ENCODE peak calls at places on chromosomes 11 and 22, in eight cellular contexts. One of them, this sample, is unnamed.

GRCh38 chr11:18046116-18046777 is at the start of gene TPH1:
- DNase-seq in epithelial cell of esophagus: peak; percentile 60
- DNase-seq in AG04450: no peak
- DNase-seq in cardiac fibroblast: peak; percentile 43
- DNase-seq in A549: no peak
- DNase-seq in astrocyte of the spinal cord: peak; percentile 50
- DNase-seq in astrocyte of the cerebellum: peak; percentile 26
- DNase-seq in fibroblast of the aortic adventitia: peak; percentile 41
- DNase-seq in this sample: no peak

GRCh38 chr22:45478108-45478771 is 24.4 kb upstream of the FBLN1 start:
- DNase-seq in epithelial cell of esophagus: peak; percentile 56
- DNase-seq in AG04450: peak; percentile 89
- DNase-seq in cardiac fibroblast: peak; percentile 67
- DNase-seq in A549: peak; percentile 55
- DNase-seq in astrocyte of the spinal cord: peak; percentile 92
- DNase-seq in astrocyte of the cerebellum: peak; percentile 68
- DNase-seq in fibroblast of the aortic adventitia: peak; percentile 90
- DNase-seq in this sample: peak; percentile 93

GRCh38 chr11:47121056-47121455 is 55.6 kb downstream of the ARFGAP2 start:
- DNase-seq in epithelial cell of esophagus: no peak
- DNase-seq in AG04450: no peak
- DNase-seq in cardiac fibroblast: no peak
- DNase-seq in A549: no peak
- DNase-seq in astrocyte of the spinal cord: no peak
- DNase-seq in astrocyte of the cerebellum: no peak
- DNase-seq in fibroblast of the aortic adventitia: no peak
- DNase-seq in this sample: no peak

GRCh38 chr11:65184146-65184545 is 2.4 kb downstream of the CAPN1 start:
- DNase-seq in epithelial cell of esophagus: no peak
- DNase-seq in AG04450: no peak
- DNase-seq in cardiac fibroblast: no peak
- DNase-seq in A549: no peak
- DNase-seq in astrocyte of the spinal cord: no peak
- DNase-seq in astrocyte of the cerebellum: no peak
- DNase-seq in fibroblast of the aortic adventitia: no peak
- DNase-seq in this sample: no peak

GRCh38 chr11:10605941-10606381 is 37.5 kb upstream of the LYVE1 start:
- DNase-seq in epithelial cell of esophagus: peak; percentile 52
- DNase-seq in AG04450: no peak
- DNase-seq in cardiac fibroblast: peak; percentile 88
- DNase-seq in A549: no peak
- DNase-seq in astrocyte of the spinal cord: peak; percentile 73
- DNase-seq in astrocyte of the cerebellum: no peak
- DNase-seq in fibroblast of the aortic adventitia: peak; percentile 67
- DNase-seq in this sample: peak; percentile 31

GRCh38 chr11:120208777-120209176 is 2.1 kb upstream of the OAF start:
- DNase-seq in epithelial cell of esophagus: peak; percentile 89
- DNase-seq in AG04450: no peak
- DNase-seq in cardiac fibroblast: peak; percentile 76
- DNase-seq in A549: peak; percentile 20
- DNase-seq in astrocyte of the spinal cord: peak; percentile 54
- DNase-seq in astrocyte of the cerebellum: peak; percentile 22
- DNase-seq in fibroblast of the aortic adventitia: peak; percentile 70
- DNase-seq in this sample: no peak

GRCh38 chr11:89433278-89433677 is 57.9 kb downstream of the NOX4 start:
- DNase-seq in epithelial cell of esophagus: no peak
- DNase-seq in AG04450: no peak
- DNase-seq in cardiac fibroblast: no peak
- DNase-seq in A549: no peak
- DNase-seq in astrocyte of the spinal cord: no peak
- DNase-seq in astrocyte of the cerebellum: no peak
- DNase-seq in fibroblast of the aortic adventitia: no peak
- DNase-seq in this sample: no peak

GRCh38 chr22:48396091-48396784 is 1431.4 kb downstream of the BRD1 start:
- DNase-seq in epithelial cell of esophagus: no peak
- DNase-seq in AG04450: no peak
- DNase-seq in cardiac fibroblast: no peak
- DNase-seq in A549: no peak
- DNase-seq in astrocyte of the spinal cord: no peak
- DNase-seq in astrocyte of the cerebellum: no peak
- DNase-seq in fibroblast of the aortic adventitia: no peak
- DNase-seq in this sample: no peak

GRCh38 chr11:61771995-61772455 is 19.6 kb downstream of the MYRF start:
- DNase-seq in epithelial cell of esophagus: no peak
- DNase-seq in AG04450: no peak
- DNase-seq in cardiac fibroblast: peak; percentile 25
- DNase-seq in A549: no peak
- DNase-seq in astrocyte of the spinal cord: no peak
- DNase-seq in astrocyte of the cerebellum: no peak
- DNase-seq in fibroblast of the aortic adventitia: no peak
- DNase-seq in this sample: no peak

GRCh38 chr11:64246874-64247728 is at the start of gene PPP1R14B:
- DNase-seq in epithelial cell of esophagus: peak; percentile 85
- DNase-seq in AG04450: peak; percentile 49
- DNase-seq in cardiac fibroblast: peak; percentile 90
- DNase-seq in A549: peak; percentile 84
- DNase-seq in astrocyte of the spinal cord: peak; percentile 92
- DNase-seq in astrocyte of the cerebellum: peak; percentile 53
- DNase-seq in fibroblast of the aortic adventitia: peak; percentile 76
- DNase-seq in this sample: no peak

GRCh38 chr22:17913705-17914282 is 110.6 kb downstream of the MICAL3 start:
- DNase-seq in epithelial cell of esophagus: no peak
- DNase-seq in AG04450: no peak
- DNase-seq in cardiac fibroblast: no peak
- DNase-seq in A549: no peak
- DNase-seq in astrocyte of the spinal cord: no peak
- DNase-seq in astrocyte of the cerebellum: no peak
- DNase-seq in fibroblast of the aortic adventitia: no peak
- DNase-seq in this sample: no peak

GRCh38 chr11:116688202-116688540 is 84.6 kb downstream of the BUD13 start:
- DNase-seq in epithelial cell of esophagus: no peak
- DNase-seq in AG04450: no peak
- DNase-seq in cardiac fibroblast: no peak
- DNase-seq in A549: no peak
- DNase-seq in astrocyte of the spinal cord: no peak
- DNase-seq in astrocyte of the cerebellum: no peak
- DNase-seq in fibroblast of the aortic adventitia: no peak
- DNase-seq in this sample: no peak

GRCh38 chr11:67300756-67301312 is 2.5 kb upstream of the SSH3 start:
- DNase-seq in epithelial cell of esophagus: no peak
- DNase-seq in AG04450: no peak
- DNase-seq in cardiac fibroblast: no peak
- DNase-seq in A549: no peak
- DNase-seq in astrocyte of the spinal cord: no peak
- DNase-seq in astrocyte of the cerebellum: no peak
- DNase-seq in fibroblast of the aortic adventitia: no peak
- DNase-seq in this sample: no peak

DNA sequence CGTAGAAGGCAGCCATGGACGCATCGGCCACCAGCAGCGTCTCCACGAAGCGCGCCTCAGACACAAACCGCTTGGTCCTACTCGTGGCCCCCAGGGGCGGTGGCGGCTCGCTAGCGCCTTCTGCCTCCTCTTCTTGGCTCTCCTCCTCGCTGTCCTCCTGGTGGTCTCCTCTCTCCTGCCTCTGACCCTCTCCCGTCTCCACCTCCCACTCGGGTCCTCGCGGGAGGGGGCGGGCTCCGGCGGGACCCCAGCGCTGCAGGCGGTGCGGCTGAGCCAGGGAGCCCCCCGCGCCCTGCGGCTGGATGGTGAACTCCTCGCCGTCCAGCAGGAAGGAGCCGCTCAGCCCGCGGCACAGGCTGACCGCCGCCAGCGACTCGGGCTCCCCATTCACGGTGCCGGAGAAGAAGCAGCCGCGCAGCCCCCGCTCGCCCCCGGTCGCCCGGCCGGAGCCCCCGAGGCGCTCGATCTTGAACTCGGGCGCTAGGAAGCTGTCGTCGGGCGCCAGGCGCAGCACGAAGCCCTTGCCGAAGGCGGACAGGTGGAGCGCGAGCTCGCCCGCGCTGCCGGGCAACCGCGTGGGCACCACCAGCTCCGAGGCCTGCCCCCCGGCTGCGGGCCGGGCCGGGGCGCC is 713 bp downstream of the ADAMTS8 start:
- DNase-seq in epithelial cell of esophagus: no peak
- DNase-seq in AG04450: no peak
- DNase-seq in cardiac fibroblast: no peak
- DNase-seq in A549: no peak
- DNase-seq in astrocyte of the spinal cord: no peak
- DNase-seq in astrocyte of the cerebellum: no peak
- DNase-seq in fibroblast of the aortic adventitia: no peak
- DNase-seq in this sample: no peak
- H3K4me3 ChIP-seq in epithelial cell of esophagus: no peak overlapping the region
- H3K4me3 ChIP-seq in AG04450: peak overlapping the region; percentile 58
- H3K4me3 ChIP-seq in cardiac fibroblast: no peak overlapping the region
- H3K4me3 ChIP-seq in A549: peak overlapping the region; percentile 50
- H3K4me3 ChIP-seq in astrocyte of the spinal cord: no peak overlapping the region
- H3K4me3 ChIP-seq in astrocyte of the cerebellum: no peak overlapping the region
- H3K4me3 ChIP-seq in fibroblast of the aortic adventitia: peak overlapping the region; percentile 40
- H3K4me3 ChIP-seq in this sample: peak overlapping the region; percentile 12

GRCh38 chr11:13487661-13488030 is 8.2 kb downstream of the PTH start:
- DNase-seq in epithelial cell of esophagus: peak; percentile 61
- DNase-seq in AG04450: no peak
- DNase-seq in cardiac fibroblast: peak; percentile 8
- DNase-seq in A549: peak; percentile 49
- DNase-seq in astrocyte of the spinal cord: no peak
- DNase-seq in astrocyte of the cerebellum: no peak
- DNase-seq in fibroblast of the aortic adventitia: peak; percentile 12
- DNase-seq in this sample: no peak
- H3K4me3 ChIP-seq in epithelial cell of esophagus: peak overlapping the region; percentile 47
- H3K4me3 ChIP-seq in AG04450: no peak overlapping the region
- H3K4me3 ChIP-seq in cardiac fibroblast: no peak overlapping the region
- H3K4me3 ChIP-seq in A549: peak overlapping the region; percentile 50
- H3K4me3 ChIP-seq in astrocyte of the spinal cord: no peak overlapping the region
- H3K4me3 ChIP-seq in astrocyte of the cerebellum: no peak overlapping the region
- H3K4me3 ChIP-seq in fibroblast of the aortic adventitia: no peak overlapping the region
- H3K4me3 ChIP-seq in this sample: no peak overlapping the region

DNA sequence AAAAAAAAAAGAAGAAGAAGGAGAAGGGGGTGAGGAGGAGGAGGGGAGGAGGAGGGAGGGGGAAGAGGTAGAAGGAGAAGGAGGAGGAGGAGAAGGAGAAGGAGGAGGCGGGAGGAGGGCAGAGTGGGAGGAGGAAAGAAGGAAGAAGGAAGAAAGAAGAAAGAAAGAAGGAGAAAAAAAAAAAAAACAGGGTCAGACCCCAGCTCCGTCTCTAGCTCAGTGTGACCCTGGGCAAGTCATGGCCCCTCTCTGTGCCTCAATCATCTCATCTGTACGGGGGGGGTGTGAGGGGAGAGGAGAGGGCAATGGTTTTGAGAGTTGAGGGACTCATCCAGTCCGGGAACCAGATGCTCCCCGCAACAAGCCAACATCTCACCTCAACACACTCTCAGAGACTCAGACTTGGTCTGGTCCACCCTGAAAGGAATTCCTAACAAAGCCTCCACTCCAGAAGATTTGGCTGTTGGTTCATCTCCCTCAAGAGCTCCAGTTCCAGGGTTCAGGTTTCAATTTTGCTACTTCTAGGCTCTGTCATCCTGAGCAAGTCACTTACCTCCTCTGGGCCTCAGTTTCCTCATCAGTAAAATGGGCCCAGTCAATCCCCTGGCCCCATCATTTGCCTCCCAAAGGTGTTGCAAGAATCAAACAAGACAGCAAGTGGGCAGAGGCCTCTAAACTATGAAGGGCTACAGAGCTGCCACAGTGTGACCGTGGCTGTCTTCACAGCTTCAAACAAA is 7.7 kb downstream of the CARD10 start:
- DNase-seq in epithelial cell of esophagus: no peak
- DNase-seq in AG04450: no peak
- DNase-seq in cardiac fibroblast: no peak
- DNase-seq in A549: no peak
- DNase-seq in astrocyte of the spinal cord: no peak
- DNase-seq in astrocyte of the cerebellum: no peak
- DNase-seq in fibroblast of the aortic adventitia: no peak
- DNase-seq in this sample: no peak
- H3K4me3 ChIP-seq in epithelial cell of esophagus: no peak overlapping the region
- H3K4me3 ChIP-seq in AG04450: no peak overlapping the region
- H3K4me3 ChIP-seq in cardiac fibroblast: no peak overlapping the region
- H3K4me3 ChIP-seq in A549: no peak overlapping the region
- H3K4me3 ChIP-seq in astrocyte of the spinal cord: no peak overlapping the region
- H3K4me3 ChIP-seq in astrocyte of the cerebellum: no peak overlapping the region
- H3K4me3 ChIP-seq in fibroblast of the aortic adventitia: no peak overlapping the region
- H3K4me3 ChIP-seq in this sample: no peak overlapping the region

GRCh38 chr22:29481265-29482000 is 1.4 kb downstream of the NEFH start:
- DNase-seq in epithelial cell of esophagus: no peak
- DNase-seq in AG04450: no peak
- DNase-seq in cardiac fibroblast: no peak
- DNase-seq in A549: no peak
- DNase-seq in astrocyte of the spinal cord: no peak
- DNase-seq in astrocyte of the cerebellum: no peak
- DNase-seq in fibroblast of the aortic adventitia: no peak
- DNase-seq in this sample: no peak

GRCh38 chr22:29482253-29482652 is 2.2 kb downstream of the NEFH start:
- DNase-seq in epithelial cell of esophagus: no peak
- DNase-seq in AG04450: no peak
- DNase-seq in cardiac fibroblast: no peak
- DNase-seq in A549: no peak
- DNase-seq in astrocyte of the spinal cord: no peak
- DNase-seq in astrocyte of the cerebellum: no peak
- DNase-seq in fibroblast of the aortic adventitia: no peak
- DNase-seq in this sample: no peak

GRCh38 chr22:29480262-29480511 is 169 bp downstream of the NEFH start:
- DNase-seq in epithelial cell of esophagus: no peak
- DNase-seq in AG04450: no peak
- DNase-seq in cardiac fibroblast: no peak
- DNase-seq in A549: no peak
- DNase-seq in astrocyte of the spinal cord: no peak
- DNase-seq in astrocyte of the cerebellum: no peak
- DNase-seq in fibroblast of the aortic adventitia: no peak
- DNase-seq in this sample: no peak

GRCh38 chr22:29479417-29480261 is at the start of gene NEFH:
- DNase-seq in epithelial cell of esophagus: no peak
- DNase-seq in AG04450: no peak
- DNase-seq in cardiac fibroblast: no peak
- DNase-seq in A549: no peak
- DNase-seq in astrocyte of the spinal cord: no peak
- DNase-seq in astrocyte of the cerebellum: no peak
- DNase-seq in fibroblast of the aortic adventitia: no peak
- DNase-seq in this sample: no peak

DNA sequence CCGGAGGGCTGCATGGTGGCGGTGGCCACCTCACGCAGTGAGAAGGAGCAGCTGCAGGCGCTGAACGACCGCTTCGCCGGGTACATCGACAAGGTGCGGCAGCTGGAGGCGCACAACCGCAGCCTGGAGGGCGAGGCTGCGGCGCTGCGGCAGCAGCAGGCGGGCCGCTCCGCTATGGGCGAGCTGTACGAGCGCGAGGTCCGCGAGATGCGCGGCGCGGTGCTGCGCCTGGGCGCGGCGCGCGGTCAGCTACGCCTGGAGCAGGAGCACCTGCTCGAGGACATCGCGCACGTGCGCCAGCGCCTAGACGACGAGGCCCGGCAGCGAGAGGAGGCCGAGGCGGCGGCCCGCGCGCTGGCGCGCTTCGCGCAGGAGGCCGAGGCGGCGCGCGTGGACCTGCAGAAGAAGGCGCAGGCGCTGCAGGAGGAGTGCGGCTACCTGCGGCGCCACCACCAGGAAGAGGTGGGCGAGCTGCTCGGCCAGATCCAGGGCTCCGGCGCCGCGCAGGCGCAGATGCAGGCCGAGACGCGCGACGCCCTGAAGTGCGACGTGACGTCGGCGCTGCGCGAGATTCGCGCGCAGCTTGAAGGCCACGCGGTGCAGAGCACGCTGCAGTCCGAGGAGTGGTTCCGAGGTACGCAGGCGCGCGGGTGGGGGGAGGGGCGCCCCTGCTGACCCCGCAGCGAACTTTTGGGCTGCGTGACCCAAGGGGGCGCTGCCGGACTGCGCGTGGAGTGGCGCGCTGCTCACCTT is 670 bp downstream of the NEFH start:
- DNase-seq in epithelial cell of esophagus: peak; percentile 73
- DNase-seq in AG04450: no peak
- DNase-seq in cardiac fibroblast: peak; percentile 71
- DNase-seq in A549: no peak
- DNase-seq in astrocyte of the spinal cord: peak; percentile 31
- DNase-seq in astrocyte of the cerebellum: peak; percentile 5
- DNase-seq in fibroblast of the aortic adventitia: peak; percentile 50
- DNase-seq in this sample: no peak
- H3K4me3 ChIP-seq in epithelial cell of esophagus: peak overlapping the region; percentile 45
- H3K4me3 ChIP-seq in AG04450: peak overlapping the region; percentile 41
- H3K4me3 ChIP-seq in cardiac fibroblast: no peak overlapping the region
- H3K4me3 ChIP-seq in A549: no peak overlapping the region
- H3K4me3 ChIP-seq in astrocyte of the spinal cord: peak overlapping the region; percentile 15
- H3K4me3 ChIP-seq in astrocyte of the cerebellum: peak overlapping the region; percentile 26
- H3K4me3 ChIP-seq in fibroblast of the aortic adventitia: peak overlapping the region; percentile 52
- H3K4me3 ChIP-seq in this sample: peak overlapping the region; percentile 49